ENCODE peak calls at places on chromosome 7, in four cellular contexts. H, Z, G and O are unnamed samples.

GRCh38 chr7:110870926-110871325 is 220.0 kb upstream of the LRRN3 start:
- DNase-seq in G (no peak), Z (no peak), H (no peak), O (no peak)

GRCh38 chr7:37142943-37143342 is 305.7 kb downstream of the ELMO1 start:
- DNase-seq in Z (no peak), G (no peak), H (no peak), O (no peak)

GRCh38 chr7:74499835-74500388 is 46.2 kb downstream of the GTF2IRD1 start:
- DNase-seq in H (no peak), G (no peak), Z (no peak), O (no peak)

GRCh38 chr7:106111671-106112117 is 418 bp downstream of the SYPL1 start:
- DNase-seq in Z (peak), H (peak), G (peak), O (no peak)

GRCh38 chr7:157527235-157527634 is 190.4 kb downstream of the DNAJB6 start:
- DNase-seq in G (no peak), Z (no peak), H (no peak), O (no peak)

GRCh38 chr7:138616085-138616484 is 85.1 kb downstream of the SVOPL start:
- DNase-seq in Z (no peak), H (no peak), G (no peak), O (no peak)

GRCh38 chr7:29974286-29974685 is 15.3 kb downstream of the SCRN1 start:
- DNase-seq in G (no peak), H (no peak), Z (no peak), O (no peak)

GRCh38 chr7:28125381-28126046 is 55.1 kb downstream of the JAZF1 start:
- DNase-seq in G (no peak), Z (no peak), H (no peak), O (no peak)

GRCh38 chr7:87709258-87709657 is 81.1 kb downstream of the RUNDC3B start:
- DNase-seq in G (no peak), H (no peak), Z (no peak), O (no peak)

GRCh38 chr7:32531402-32531801 is 36.1 kb downstream of the AVL9 start:
- DNase-seq in G (no peak), Z (no peak), H (no peak), O (no peak)

GRCh38 chr7:38321515-38321944 is 48.1 kb upstream of the TARP start:
- DNase-seq in H (no peak), G (no peak), Z (no peak), O (no peak)

GRCh38 chr7:33719059-33719581 is 186.2 kb upstream of the BMPER start:
- DNase-seq in H (no peak), G (no peak), Z (no peak), O (no peak)

GRCh38 chr7:105413887-105414437 is 25.2 kb upstream of the SRPK2 start:
- DNase-seq in G (no peak), H (peak), Z (no peak), O (no peak)

GRCh38 chr7:80941206-80941758 is 22.4 kb upstream of the SEMA3C start:
- DNase-seq in G (no peak), Z (no peak), H (no peak), O (no peak)

GRCh38 chr7:46576950-46577349 is 655.9 kb upstream of the IGFBP3 start:
- DNase-seq in G (no peak), Z (no peak), H (no peak), O (no peak)

GRCh38 chr7:17829001-17829400 is 111.3 kb downstream of the SNX13 start:
- DNase-seq in G (no peak), H (no peak), Z (no peak), O (no peak)

GRCh38 chr7:114928060-114928459 is 6.2 kb downstream of the MDFIC start:
- DNase-seq in H (no peak), Z (no peak), G (no peak), O (no peak)

GRCh38 chr7:75639071-75639892 is 99.5 kb downstream of the HIP1 start:
- DNase-seq in H (peak), G (no peak), Z (peak), O (peak)

GRCh38 chr7:17882685-17883084 is 57.6 kb downstream of the SNX13 start:
- DNase-seq in H (no peak), Z (no peak), G (no peak), O (peak)

GRCh38 chr7:101856488-101857357 is 39.3 kb downstream of the CUX1 start:
- DNase-seq in H (peak), Z (peak), G (peak), O (peak)

GRCh38 chr7:29430279-29430949 is 133.2 kb upstream of the PRR15 start:
- DNase-seq in Z (no peak), G (no peak), H (no peak), O (no peak)

GRCh38 chr7:135160858-135161653 is 9.5 kb downstream of the CYREN start:
- DNase-seq in G (no peak), H (peak), Z (peak), O (no peak)

GRCh38 chr7:41832936-41833335 is 130.0 kb upstream of the INHBA start:
- DNase-seq in Z (no peak), G (no peak), H (no peak), O (no peak)

GRCh38 chr7:2537981-2538851 is 17.1 kb downstream of the BRAT1 start:
- DNase-seq in G (no peak), H (peak), Z (no peak), O (no peak)

GRCh38 chr7:49894543-49894942 is 121.1 kb downstream of the VWC2 start:
- DNase-seq in G (no peak), Z (no peak), H (no peak), O (no peak)

GRCh38 chr7:157675427-157675930 is 338.7 kb downstream of the DNAJB6 start:
- DNase-seq in H (no peak), Z (no peak), G (no peak), O (no peak)

GRCh38 chr7:42222891-42223290 is 14.1 kb downstream of the GLI3 start:
- DNase-seq in Z (no peak), G (no peak), H (no peak), O (peak)

GRCh38 chr7:121557034-121557892 is 161.2 kb upstream of the FAM3C start:
- DNase-seq in G (no peak), Z (no peak), H (no peak), O (no peak)

GRCh38 chr7:142925413-142925812 is 8.1 kb downstream of the TRPV5 start:
- DNase-seq in H (no peak), Z (peak), G (no peak), O (peak)

GRCh38 chr7:76278540-76278939 is 23.9 kb upstream of the HSPB1 start:
- DNase-seq in G (no peak), Z (peak), H (peak), O (no peak)

GRCh38 chr7:40658731-40659130 is 523.9 kb downstream of the SUGCT start:
- DNase-seq in H (no peak), G (no peak), Z (no peak), O (no peak)

GRCh38 chr7:45589915-45590678 is 15.9 kb downstream of the ADCY1 start:
- DNase-seq in Z (no peak), H (no peak), G (no peak), O (no peak)

GRCh38 chr7:47552631-47553030 is 29.3 kb downstream of the TNS3 start:
- DNase-seq in G (no peak), H (no peak), Z (no peak), O (no peak)

GRCh38 chr7:30469303-30469702 is 9.3 kb downstream of the NOD1 start:
- DNase-seq in G (peak), Z (no peak), H (no peak), O (peak)

GRCh38 chr7:32915041-32915536 is 23.5 kb upstream of the KBTBD2 start:
- DNase-seq in H (no peak), Z (no peak), G (no peak), O (no peak)

GRCh38 chr7:85688712-85689111 is 501.9 kb upstream of the SEMA3D start:
- DNase-seq in G (no peak), H (no peak), Z (no peak), O (no peak)

GRCh38 chr7:158001621-158002320 is 585.9 kb downstream of the PTPRN2 start:
- DNase-seq in G (no peak), Z (no peak), H (peak), O (no peak)

GRCh38 chr7:78530351-78530750 is 731.8 kb downstream of the PHTF2 start:
- DNase-seq in H (no peak), G (peak), Z (no peak), O (no peak)

GRCh38 chr7:1028044-1028770 is 16.1 kb upstream of the GPR146 start:
- DNase-seq in G (peak), H (peak), Z (peak), O (peak)
- TF ChIP-seq FOXJ3 in G (no peak), H (no peak), Z (no peak), O (no peak)

GRCh38 chr7:69812756-69813155 is 214.5 kb downstream of the AUTS2 start:
- DNase-seq in H (no peak), G (no peak), Z (no peak), O (no peak)

GRCh38 chr7:69817096-69817495 is 218.8 kb downstream of the AUTS2 start:
- DNase-seq in G (no peak), H (no peak), Z (no peak), O (no peak)

GRCh38 chr7:69811682-69812344 is 213.5 kb downstream of the AUTS2 start:
- DNase-seq in Z (no peak), G (no peak), H (no peak), O (no peak)

GRCh38 chr7:69813637-69814240 is 215.5 kb downstream of the AUTS2 start:
- DNase-seq in Z (no peak), H (no peak), G (no peak), O (no peak)

GRCh38 chr7:69814421-69814962 is 216.2 kb downstream of the AUTS2 start:
- DNase-seq in G (no peak), H (no peak), Z (no peak), O (no peak)
- TF ChIP-seq USF2 in G (no peak), H (no peak), Z (no peak), O (no peak)

DNA sequence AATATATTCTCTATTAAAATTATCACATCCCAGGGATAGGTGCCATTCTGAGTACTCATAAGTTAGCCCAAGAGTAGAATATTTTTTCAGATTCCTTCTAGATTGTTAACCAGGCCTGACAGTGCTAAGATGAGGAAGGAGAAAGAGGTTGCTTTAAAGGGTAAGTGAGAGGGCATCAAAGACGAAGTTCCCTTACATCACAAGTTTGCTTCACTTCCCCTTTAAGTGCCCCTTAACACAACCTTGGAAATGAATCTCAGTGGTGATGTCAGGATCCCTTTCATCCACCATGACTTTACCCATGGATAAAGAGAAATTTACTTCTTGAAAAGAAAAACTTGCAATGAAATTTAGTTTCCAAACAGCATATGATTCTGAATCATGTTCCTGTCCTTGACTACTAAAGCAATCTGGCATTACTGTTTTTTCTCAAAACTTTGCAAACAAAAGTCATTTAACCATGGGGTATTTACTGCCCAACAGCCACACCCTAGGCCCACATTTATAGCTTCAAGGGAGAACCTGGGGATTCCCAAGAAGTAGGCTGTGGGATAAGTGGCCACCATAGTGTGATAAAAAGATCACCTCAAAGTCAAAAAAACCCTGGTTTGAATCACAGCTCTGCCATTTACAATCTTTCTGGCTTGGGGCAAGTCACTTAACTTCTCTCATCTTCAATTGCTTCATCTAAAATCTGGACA is 135.9 kb downstream of the ITGB8 start:
- DNase-seq in G (no peak), H (no peak), Z (no peak), O (no peak)
- TF ChIP-seq FOXJ3 in G (no peak), H (no peak), Z (no peak), O (no peak)

GRCh38 chr7:1537631-1538412 is 7.3 kb downstream of the MAFK start:
- DNase-seq in Z (peak), G (no peak), H (peak), O (peak)

GRCh38 chr7:1538544-1539345 is 8.2 kb downstream of the MAFK start:
- DNase-seq in H (peak), G (no peak), Z (no peak), O (no peak)

GRCh38 chr7:1536105-1536767 is 5.7 kb downstream of the MAFK start:
- DNase-seq in G (no peak), Z (no peak), H (no peak), O (no peak)

GRCh38 chr7:1535695-1536094 is 5.2 kb downstream of the MAFK start:
- DNase-seq in G (no peak), Z (no peak), H (no peak), O (no peak)

GRCh38 chr7:1536768-1537630 is 6.5 kb downstream of the MAFK start:
- DNase-seq in H (peak), Z (peak), G (peak), O (peak)
- TF ChIP-seq USF2 in H (no peak), Z (no peak), G (no peak), O (no peak)

DNA sequence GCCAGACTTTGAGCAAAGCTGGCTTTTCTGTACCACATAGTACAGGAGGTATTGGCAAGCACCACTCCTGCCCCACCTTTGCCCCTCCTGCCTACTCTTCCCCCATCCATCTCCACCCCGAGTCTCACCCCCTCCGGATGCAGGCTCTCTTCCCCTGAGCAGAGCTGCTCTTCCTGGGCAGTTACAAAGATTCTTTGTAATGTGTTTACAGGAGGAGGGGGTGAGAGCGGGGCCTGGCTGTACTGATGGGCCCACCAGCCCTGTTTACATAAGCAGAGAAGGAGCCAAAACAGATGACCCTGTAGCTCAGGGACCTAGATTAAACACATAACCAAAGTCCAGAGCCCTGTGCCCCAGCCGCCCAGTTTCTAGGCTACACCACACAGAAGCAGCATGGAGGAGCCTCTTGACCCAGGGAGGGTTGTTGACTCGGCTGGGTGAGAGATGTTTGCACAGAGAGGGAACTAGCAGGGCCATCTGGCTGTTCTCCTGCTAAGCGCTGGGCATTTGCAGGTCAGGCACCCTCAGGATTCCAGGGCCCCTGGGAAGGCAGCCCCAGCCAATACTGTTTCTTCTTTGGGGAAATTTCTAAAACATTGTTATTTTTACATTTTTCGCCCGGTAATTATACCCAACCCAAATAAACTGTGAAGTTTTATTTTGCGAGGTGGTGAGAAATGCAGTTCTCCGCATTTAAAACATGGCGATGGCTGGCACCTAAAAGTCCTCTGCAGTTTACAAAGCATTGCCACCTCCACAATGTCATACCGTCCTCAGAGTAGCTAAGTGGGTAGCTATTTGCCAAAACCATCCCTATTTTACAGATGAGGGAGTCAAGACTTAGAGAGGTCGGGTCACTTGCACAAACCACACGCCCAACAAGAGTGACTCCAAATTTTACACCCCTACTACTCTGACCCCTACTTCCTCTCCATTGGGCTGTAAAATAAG is 11.4 kb upstream of the ZKSCAN1 start:
- DNase-seq in Z (no peak), G (peak), H (peak), O (no peak)
- TF ChIP-seq FOXJ3 in Z (no peak), G (peak), H (no peak), O (no peak)

GRCh38 chr7:130886438-130887135 is 152.6 kb upstream of the KLF14 start:
- DNase-seq in G (no peak), Z (no peak), H (no peak), O (no peak)
- TF ChIP-seq USF2 in G (no peak), Z (no peak), H (no peak), O (no peak)

DNA sequence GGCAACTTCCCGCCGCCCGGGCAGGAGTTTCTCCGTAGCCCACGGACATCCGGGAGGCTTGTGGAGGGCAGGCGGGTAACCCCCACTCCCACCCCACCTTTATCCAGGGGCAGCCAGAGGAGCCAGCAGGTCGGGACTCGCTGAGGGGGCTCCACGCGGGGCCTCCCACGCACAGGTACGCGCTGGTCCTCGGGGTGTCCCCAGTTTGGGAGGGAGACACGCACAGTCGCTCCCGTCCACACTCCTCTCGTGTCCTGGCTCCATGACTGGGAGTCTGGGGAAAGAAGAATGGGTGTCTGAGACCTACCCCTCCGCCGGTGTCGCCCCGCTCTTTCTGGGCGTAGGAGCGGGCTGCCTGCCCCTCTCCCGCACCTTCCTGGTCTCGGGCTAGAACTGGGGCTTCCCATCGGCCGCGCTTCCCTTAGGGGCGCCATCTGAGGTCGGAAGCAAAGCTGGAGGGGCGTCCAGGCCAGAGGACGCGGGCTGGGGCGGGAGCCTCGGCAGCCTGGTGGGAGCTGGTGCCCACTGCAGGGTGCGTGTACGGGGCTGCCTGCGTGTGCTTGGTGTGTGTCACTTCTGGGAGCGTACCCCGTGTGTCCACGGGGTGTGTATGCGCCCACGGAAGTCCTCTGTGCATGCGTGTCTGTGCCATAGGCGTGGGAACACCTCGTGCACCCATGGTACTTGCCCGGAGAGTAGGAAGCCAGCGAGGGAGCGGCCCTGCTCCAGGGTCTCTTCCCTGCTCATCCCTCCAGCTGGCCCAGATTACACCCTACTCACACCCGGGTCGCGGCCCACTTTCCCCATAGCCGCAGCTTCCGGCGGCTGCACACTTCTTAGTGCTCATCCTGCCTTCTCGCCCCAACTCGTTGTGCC is 73.0 kb upstream of the LEP start:
- DNase-seq in Z (no peak), H (peak), G (no peak), O (peak)
- TF ChIP-seq FOXJ3 in Z (no peak), H (no peak), G (no peak), O (no peak)

DNA sequence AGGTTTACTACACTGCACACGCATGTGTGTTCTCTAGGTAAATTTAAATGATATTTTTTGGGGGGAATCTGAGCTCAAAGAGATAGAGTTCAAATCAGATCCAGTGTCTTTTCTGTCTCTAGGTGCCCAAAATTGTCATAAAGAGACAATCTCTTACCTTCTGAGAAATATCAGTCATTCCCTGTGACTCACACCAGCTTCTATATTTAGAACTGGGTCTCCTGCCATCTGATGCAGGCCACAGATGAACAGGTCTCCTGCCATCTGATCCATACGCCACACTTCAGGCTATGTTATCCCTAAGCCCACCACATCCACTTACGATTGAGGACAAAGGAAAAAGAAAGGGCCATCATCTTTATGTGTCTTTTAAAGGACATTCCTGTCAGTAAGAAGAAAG is 136.3 kb upstream of the LAMB4 start:
- DNase-seq in Z (no peak), G (no peak), H (no peak), O (no peak)
- TF ChIP-seq USF2 in Z (no peak), G (no peak), H (no peak), O (no peak)